ENCODE peak calls at places on chromosomes 11 and 22, in seven cellular contexts. H is RWPE1, M is H1, E is heart right ventricle, W is bronchial epithelial cell, P is mammary epithelial cell, R is AG09319. K is an unnamed sample.

GRCh38 chr11:27524155-27524554 is 17.6 kb upstream of the LIN7C start:
- DNase-seq in H (peak), M (peak), E (no peak), W (peak), P (peak), R (no peak), K (no peak)

GRCh38 chr11:90601261-90601660 is 378.4 kb upstream of the CHORDC1 start:
- DNase-seq in H (no peak), M (no peak), E (no peak), W (no peak), P (no peak), R (no peak), K (no peak)

GRCh38 chr11:38582151-38582550 is 1984.1 kb upstream of the RAG2 start:
- DNase-seq in H (no peak), M (no peak), E (no peak), W (no peak), P (no peak), R (no peak), K (no peak)

GRCh38 chr11:61254403-61255025 is 13.5 kb downstream of the PGA5 start:
- DNase-seq in H (peak), M (peak), E (peak), W (peak), P (peak), R (peak), K (peak)

GRCh38 chr11:57498540-57498939 is 17.0 kb downstream of the SLC43A1 start:
- DNase-seq in H (no peak), M (no peak), E (no peak), W (no peak), P (no peak), R (no peak), K (no peak)

GRCh38 chr22:42214625-42215415 is 55.6 kb downstream of the TCF20 start:
- DNase-seq in H (no peak), M (no peak), E (peak), W (no peak), P (no peak), R (no peak), K (no peak)

GRCh38 chr11:104522650-104523049 is 358.7 kb upstream of the PDGFD start:
- DNase-seq in H (no peak), M (no peak), E (no peak), W (no peak), P (no peak), R (no peak), K (no peak)

GRCh38 chr22:50192825-50193204 is 7.1 kb downstream of the TRABD start:
- DNase-seq in H (no peak), M (no peak), E (no peak), W (no peak), P (no peak), R (no peak), K (no peak)

GRCh38 chr11:65077466-65077865 is 6.4 kb downstream of the CDCA5 start:
- DNase-seq in H (no peak), M (no peak), E (no peak), W (no peak), P (no peak), R (no peak), K (no peak)

GRCh38 chr22:31748490-31748889 is 1.4 kb downstream of the PRR14L start:
- DNase-seq in H (no peak), M (no peak), E (no peak), W (no peak), P (no peak), R (no peak), K (no peak)

GRCh38 chr22:42973536-42973881 is 41.4 kb downstream of the PACSIN2 start:
- DNase-seq in H (no peak), M (no peak), E (no peak), W (no peak), P (no peak), R (no peak), K (no peak)

GRCh38 chr22:29345932-29346331 is 30.4 kb upstream of the RASL10A start:
- DNase-seq in H (no peak), M (no peak), E (no peak), W (no peak), P (no peak), R (no peak), K (no peak)

GRCh38 chr11:134592391-134592990 is 180.4 kb upstream of the B3GAT1 start:
- DNase-seq in H (no peak), M (peak), E (no peak), W (peak), P (no peak), R (no peak), K (peak)

GRCh38 chr22:36406139-36406538 is 18.4 kb upstream of the MYH9 start:
- DNase-seq in H (no peak), M (no peak), E (no peak), W (no peak), P (no peak), R (no peak), K (no peak)

GRCh38 chr11:83895516-83895915 is 609.3 kb upstream of the CCDC90B start:
- DNase-seq in H (no peak), M (no peak), E (no peak), W (no peak), P (no peak), R (no peak), K (no peak)

GRCh38 chr11:45607995-45608394 is 57.4 kb downstream of the CHST1 start:
- DNase-seq in H (no peak), M (peak), E (peak), W (no peak), P (no peak), R (no peak), K (no peak)

GRCh38 chr11:13884159-13884799 is 78.2 kb upstream of the SPON1 start:
- DNase-seq in H (peak), M (no peak), E (no peak), W (peak), P (peak), R (no peak), K (no peak)

GRCh38 chr11:15965562-15966250 is 390.6 kb downstream of the SOX6 start:
- DNase-seq in H (peak), M (no peak), E (no peak), W (peak), P (peak), R (no peak), K (no peak)

GRCh38 chr11:64037027-64037633 is 1.4 kb downstream of the FLRT1 start:
- DNase-seq in H (peak), M (no peak), E (no peak), W (no peak), P (no peak), R (no peak), K (no peak)

GRCh38 chr11:120854988-120855387 is 168.9 kb upstream of the TBCEL start:
- DNase-seq in H (no peak), M (no peak), E (no peak), W (no peak), P (no peak), R (no peak), K (no peak)

GRCh38 chr11:28104984-28105383 is 3.0 kb downstream of the KIF18A start:
- DNase-seq in H (no peak), M (no peak), E (no peak), W (no peak), P (no peak), R (no peak), K (no peak)

GRCh38 chr22:50454556-50455075 is 20.2 kb downstream of the SBF1 start:
- DNase-seq in H (no peak), M (no peak), E (no peak), W (no peak), P (no peak), R (no peak), K (no peak)

GRCh38 chr22:30294066-30294465 is 4.8 kb upstream of the CASTOR1 start:
- DNase-seq in H (no peak), M (no peak), E (no peak), W (no peak), P (no peak), R (no peak), K (no peak)

GRCh38 chr11:60939301-60939700 is 12.7 kb downstream of the SLC15A3 start:
- DNase-seq in H (no peak), M (no peak), E (no peak), W (no peak), P (no peak), R (no peak), K (no peak)

GRCh38 chr11:44563716-44564115 is 1.7 kb upstream of the CD82 start:
- DNase-seq in H (no peak), M (no peak), E (no peak), W (no peak), P (no peak), R (no peak), K (no peak)

GRCh38 chr11:70378506-70379134 is 19.7 kb upstream of the CTTN start:
- DNase-seq in H (no peak), M (no peak), E (no peak), W (no peak), P (no peak), R (no peak), K (no peak)

GRCh38 chr11:115599125-115599524 is 94.9 kb upstream of the CADM1 start:
- DNase-seq in H (no peak), M (no peak), E (no peak), W (no peak), P (no peak), R (no peak), K (no peak)
- TF ChIP-seq CTCF in H (no peak), M (no peak), E (no peak), W (no peak), P (no peak), R (no peak), K (no peak)

GRCh38 chr11:8793114-8793777 is 110.7 kb downstream of the RPL27A start:
- DNase-seq in H (no peak), M (no peak), E (no peak), W (no peak), P (no peak), R (no peak), K (no peak)

GRCh38 chr11:8794126-8794525 is 111.5 kb downstream of the RPL27A start:
- DNase-seq in H (no peak), M (no peak), E (no peak), W (no peak), P (no peak), R (no peak), K (no peak)

GRCh38 chr11:8792636-8793035 is 110.0 kb downstream of the RPL27A start:
- DNase-seq in H (no peak), M (no peak), E (no peak), W (no peak), P (no peak), R (no peak), K (no peak)

GRCh38 chr11:8796926-8797325 is 114.1 kb upstream of the AKIP1 start:
- DNase-seq in H (no peak), M (no peak), E (no peak), W (no peak), P (no peak), R (no peak), K (no peak)

GRCh38 chr11:8794677-8795103 is 112.1 kb downstream of the RPL27A start:
- DNase-seq in H (no peak), M (no peak), E (no peak), W (no peak), P (no peak), R (no peak), K (no peak)
- TF ChIP-seq CTCF in H (no peak), M (peak), E (peak), W (peak), P (peak), R (no peak), K (no peak)

DNA sequence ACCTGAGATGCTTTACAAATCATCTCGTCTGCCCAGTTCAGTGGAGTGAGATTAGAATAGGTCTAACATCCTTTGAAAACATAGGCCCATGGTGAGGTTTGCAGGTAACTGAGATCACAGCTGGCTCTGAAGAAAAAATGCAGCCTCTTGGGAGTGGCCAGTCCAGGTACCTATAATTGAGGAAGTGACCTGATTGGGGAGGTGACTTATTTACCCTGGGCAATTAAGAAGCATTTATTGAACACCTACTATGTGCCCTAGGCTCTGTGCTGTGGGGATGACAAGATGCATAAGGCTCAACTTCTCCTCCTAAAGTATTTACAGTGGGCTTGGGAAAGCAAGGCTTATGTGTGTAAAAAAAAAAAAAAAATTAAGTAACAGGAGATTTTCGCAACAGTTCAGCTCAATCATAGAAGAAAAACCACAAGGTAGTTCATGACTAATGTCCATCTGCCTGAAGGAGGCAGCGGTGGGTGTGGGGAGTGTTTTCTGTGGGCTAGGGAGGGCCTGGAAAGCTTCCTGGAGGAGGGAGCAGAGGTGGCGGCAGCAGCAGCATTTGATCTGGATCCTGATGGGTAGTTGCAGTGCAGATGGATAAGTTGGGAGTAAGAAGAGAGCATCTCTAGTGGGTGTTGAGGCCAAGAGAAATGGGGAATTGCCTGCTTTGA is 16.1 kb downstream of the MICAL2 start:
- DNase-seq in H (peak), M (no peak), E (no peak), W (peak), P (peak), R (peak), K (no peak)
- TF ChIP-seq CTCF in H (no peak), M (peak), E (no peak), W (no peak), P (peak), R (peak), K (no peak)

GRCh38 chr11:73380897-73381410 is 4.8 kb downstream of the RELT start:
- DNase-seq in H (no peak), M (no peak), E (no peak), W (no peak), P (no peak), R (no peak), K (no peak)
- TF ChIP-seq CTCF in H (no peak), M (no peak), E (no peak), W (no peak), P (no peak), R (no peak), K (no peak)

GRCh38 chr11:2160736-2161259 is at the start of gene INS:
- DNase-seq in H (no peak), M (no peak), E (no peak), W (no peak), P (no peak), R (no peak), K (no peak)
- TF ChIP-seq CTCF in H (no peak), M (no peak), E (no peak), W (no peak), P (no peak), R (no peak), K (no peak)

GRCh38 chr11:76248210-76248609 is 41.9 kb upstream of the WNT11 start:
- DNase-seq in H (no peak), M (peak), E (no peak), W (peak), P (no peak), R (no peak), K (no peak)
- TF ChIP-seq CTCF in H (no peak), M (peak), E (peak), W (peak), P (peak), R (peak), K (no peak)

GRCh38 chr11:17978553-17979287 is 34.1 kb downstream of the SERGEF start:
- DNase-seq in H (peak), M (peak), E (peak), W (peak), P (peak), R (no peak), K (peak)
- TF ChIP-seq CTCF in H (peak), M (peak), E (peak), W (peak), P (peak), R (peak), K (peak)

K was measured in mesothelial cell of epicardium.